ENCODE peak calls at places on chromosomes 13 and 19, in ten cellular contexts. T is prostate gland, Q is GM23338, W is esophagus muscularis mucosa, H is K562, N is transverse colon, Z is stomach, I is upper lobe of left lung, X is sigmoid colon, Y is H1. U is an unnamed sample.

GRCh38 chr13:58963321-58963720 is 1200.4 kb downstream of the DIAPH3 start:
- DNase-seq in N (no peak), H (no peak), Z (no peak), I (no peak), Q (no peak), X (no peak), W (no peak), Y (no peak), T (no peak), U (no peak)

GRCh38 chr13:48038763-48039162 is 1.2 kb downstream of the NUDT15 start:
- DNase-seq in I (no peak), W (no peak), Q (peak), N (no peak), X (no peak), T (no peak), Z (no peak), H (no peak), Y (no peak), U (no peak)

GRCh38 chr13:87893982-87894527 is 222.9 kb downstream of the SLITRK5 start:
- DNase-seq in T (no peak), Z (no peak), Q (no peak), H (no peak), W (no peak), N (no peak), I (no peak), Y (no peak), X (no peak), U (no peak)

GRCh38 chr13:33953203-33953602 is 135.3 kb downstream of the RFC3 start:
- DNase-seq in H (no peak), T (no peak), N (no peak), W (no peak), X (no peak), Z (no peak), Q (no peak), Y (no peak), I (no peak), U (no peak)

GRCh38 chr19:2317300-2317699 is 9.3 kb upstream of the LINGO3 start:
- DNase-seq in X (no peak), H (no peak), Q (no peak), I (no peak), T (no peak), Y (no peak), N (no peak), W (no peak), Z (no peak), U (no peak)

GRCh38 chr13:81987159-81987558 is 1646.2 kb upstream of the SPRY2 start:
- DNase-seq in X (no peak), T (no peak), H (no peak), Q (peak), I (no peak), W (no peak), Z (no peak), Y (no peak), N (no peak), U (no peak)

GRCh38 chr19:11261902-11262839 is at the start of gene DOCK6:
- DNase-seq in H (peak), I (peak), Y (no peak), W (no peak), Z (peak), X (peak), T (no peak), N (peak), Q (peak), U (peak)

GRCh38 chr19:39253374-39254149 is 4.9 kb upstream of the IFNL4 start:
- DNase-seq in Z (no peak), X (no peak), T (no peak), W (no peak), H (no peak), Y (no peak), N (no peak), Q (no peak), I (no peak), U (no peak)

GRCh38 chr19:4012092-4012974 is 4.8 kb downstream of the PIAS4 start:
- DNase-seq in X (peak), H (no peak), Z (peak), N (peak), T (peak), Y (no peak), W (no peak), Q (no peak), I (peak), U (peak)

GRCh38 chr19:50324331-50324730 is 4.8 kb downstream of the KCNC3 start:
- DNase-seq in X (no peak), H (no peak), Y (no peak), Q (no peak), W (no peak), I (no peak), Z (no peak), T (no peak), N (no peak), U (no peak)

GRCh38 chr19:39307822-39308530 is 11.8 kb downstream of the IFNL1 start:
- DNase-seq in N (no peak), T (no peak), H (no peak), Q (peak), Y (no peak), I (no peak), X (peak), W (no peak), Z (no peak), U (no peak)

GRCh38 chr13:111184685-111185401 is 69.7 kb downstream of the ARHGEF7 start:
- DNase-seq in Q (no peak), Y (no peak), X (no peak), Z (no peak), N (peak), H (no peak), I (no peak), T (no peak), W (no peak), U (no peak)

GRCh38 chr19:54684537-54684936 is 21.8 kb downstream of the LILRB4 start:
- DNase-seq in Z (no peak), N (no peak), Q (peak), T (no peak), W (no peak), X (no peak), Y (no peak), H (peak), I (no peak), U (no peak)

GRCh38 chr13:57631607-57632275 is at the start of gene PCDH17:
- DNase-seq in Z (peak), X (no peak), Y (no peak), T (no peak), H (no peak), Q (peak), N (peak), W (no peak), I (no peak), U (no peak)

GRCh38 chr13:41813426-41813825 is 147.5 kb downstream of the VWA8 start:
- DNase-seq in N (no peak), Z (no peak), I (no peak), Q (no peak), Y (no peak), T (no peak), X (no peak), H (no peak), W (no peak), U (no peak)

GRCh38 chr13:40479196-40479845 is 187.1 kb downstream of the FOXO1 start:
- DNase-seq in Y (no peak), Z (no peak), Q (no peak), W (no peak), H (no peak), N (no peak), T (no peak), I (no peak), X (peak), U (no peak)

GRCh38 chr19:35744688-35745327 is 410 bp downstream of the U2AF1L4 start:
- DNase-seq in H (peak), Z (peak), N (peak), T (peak), X (peak), W (peak), Y (peak), Q (peak), I (peak), U (peak)
- TF ChIP-seq POLR2AphosphoS5 in H (peak), Z (no peak), N (no peak), T (peak), X (peak), W (no peak), Y (peak), Q (peak), I (no peak), U (no peak)

DNA sequence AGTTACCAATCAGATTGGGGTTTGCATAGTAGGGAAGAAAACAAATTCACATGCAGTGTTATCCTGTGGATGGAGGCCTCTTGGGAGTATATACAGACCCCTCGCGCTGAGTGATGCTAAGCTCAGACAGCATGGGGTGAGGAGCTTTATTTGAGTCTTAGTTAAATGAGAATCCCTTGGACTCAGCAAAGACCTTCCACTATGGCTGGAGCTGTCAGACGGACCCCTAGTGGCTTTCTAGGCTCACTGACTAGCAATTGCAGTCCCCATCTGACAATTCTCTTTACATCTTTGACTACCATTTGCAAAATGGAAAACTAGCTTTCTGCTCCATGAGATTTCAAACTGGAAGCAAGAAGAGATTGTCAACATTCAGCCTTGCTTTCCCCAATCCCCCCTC is 90.4 kb downstream of the STOML3 start:
- DNase-seq in I (no peak), T (no peak), Z (no peak), N (no peak), Q (peak), X (no peak), Y (no peak), H (no peak), W (no peak), U (no peak)
- H3K4me3 ChIP-seq in I (no peak), T (no peak), Z (no peak), N (no peak), Q (no peak), X (no peak), Y (no peak), H (no peak), W (no peak), U (no peak)

GRCh38 chr19:49064029-49064629 is 489 bp downstream of the NTF4 start:
- DNase-seq in I (peak), Q (peak), N (no peak), Z (no peak), H (no peak), T (peak), Y (no peak), W (no peak), X (no peak), U (no peak)

GRCh38 chr19:49061000-49061399 is 3.5 kb upstream of the CGB7 start:
- DNase-seq in Y (no peak), Z (no peak), H (no peak), X (no peak), I (no peak), W (no peak), N (no peak), Q (no peak), T (no peak), U (no peak)

GRCh38 chr19:49059056-49059455 is 1.5 kb upstream of the CGB7 start:
- DNase-seq in H (no peak), Z (no peak), I (no peak), W (no peak), Y (no peak), N (no peak), Q (no peak), X (no peak), T (no peak), U (no peak)

GRCh38 chr19:49058592-49058991 is 1.0 kb upstream of the CGB7 start:
- DNase-seq in Y (no peak), H (peak), Z (no peak), N (no peak), W (no peak), X (no peak), Q (no peak), I (no peak), T (peak), U (no peak)

DNA sequence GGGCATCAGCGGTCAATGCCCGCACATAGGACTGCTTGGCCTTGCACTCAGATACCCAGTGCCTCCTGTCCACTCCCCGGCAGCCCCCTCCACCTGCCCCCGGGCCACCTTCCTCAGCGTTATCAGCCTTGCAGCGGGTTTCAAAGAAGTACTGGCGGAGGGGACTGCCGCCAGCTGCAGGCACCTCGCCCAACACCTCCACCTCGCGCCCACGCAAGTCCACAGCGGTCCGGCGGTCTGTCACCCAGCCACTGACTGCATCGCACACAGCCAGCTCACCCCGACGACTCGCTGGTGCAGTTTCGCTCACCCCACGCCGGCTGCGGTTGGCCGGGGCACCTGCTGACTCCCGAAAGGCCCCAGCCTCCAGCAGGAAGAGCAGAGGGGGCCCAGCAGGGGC is 3.2 kb downstream of the NTF4 start:
- DNase-seq in Q (no peak), N (no peak), I (no peak), T (no peak), Z (no peak), X (no peak), W (no peak), H (no peak), Y (no peak), U (no peak)
- TF ChIP-seq POLR2AphosphoS5 in Q (no peak), N (no peak), I (no peak), T (no peak), Z (no peak), X (no peak), W (no peak), H (no peak), Y (no peak), U (no peak)

GRCh38 chr13:31846984-31847752 is 107.8 kb downstream of the RXFP2 start:
- DNase-seq in Y (no peak), Z (no peak), N (no peak), Q (peak), I (peak), X (peak), W (no peak), T (no peak), H (peak), U (no peak)

GRCh38 chr13:31850041-31850440 is 110.7 kb downstream of the RXFP2 start:
- DNase-seq in T (no peak), X (no peak), W (no peak), Y (no peak), Q (no peak), H (no peak), Z (no peak), N (no peak), I (no peak), U (no peak)

GRCh38 chr13:31848621-31849020 is 109.3 kb downstream of the RXFP2 start:
- DNase-seq in I (no peak), Y (no peak), Z (no peak), N (no peak), H (no peak), T (no peak), X (no peak), Q (no peak), W (no peak), U (no peak)

GRCh38 chr13:31851201-31851600 is 111.9 kb downstream of the RXFP2 start:
- DNase-seq in N (no peak), H (no peak), X (no peak), Q (no peak), Z (no peak), T (no peak), W (no peak), I (no peak), Y (no peak), U (no peak)

GRCh38 chr13:31846182-31846938 is 107.0 kb downstream of the RXFP2 start:
- DNase-seq in Z (peak), Y (peak), X (peak), T (peak), W (peak), N (peak), Q (peak), H (peak), I (peak), U (peak)
- H3K4me3 ChIP-seq in Z (peak), Y (peak), X (peak), T (peak), W (peak), N (peak), Q (peak), H (peak), I (peak), U (peak)

GRCh38 chr19:13835791-13836723 is 40.8 kb downstream of the ZSWIM4 start:
- DNase-seq in H (no peak), N (no peak), Y (no peak), W (no peak), X (no peak), Z (no peak), Q (no peak), I (peak), T (no peak), U (no peak)
- TF ChIP-seq POLR2AphosphoS5 in H (peak), N (peak), Y (no peak), W (no peak), X (peak), Z (no peak), Q (no peak), I (peak), T (no peak), U (no peak)